ENCODE peak calls at places on chromosomes 5 and 9, in five cellular contexts. B is sigmoid colon, C is endothelial cell of umbilical vein, R is SK-N-SH, Y is stomach. X is an unnamed sample.

GRCh38 chr5:77774981-77775772 is 962 bp downstream of the TBCA start:
- DNase-seq in B (no peak), C (no peak), R (no peak), Y (no peak), X (no peak)

GRCh38 chr5:59430066-59430702 is 463.3 kb downstream of the PDE4D start:
- DNase-seq in B (no peak), C (no peak), R (no peak), Y (no peak), X (no peak)

GRCh38 chr9:15287309-15287708 is 19.7 kb downstream of the TTC39B start:
- DNase-seq in B (no peak), C (no peak), R (no peak), Y (no peak), X (no peak)

GRCh38 chr9:3980771-3981170 is 319.1 kb downstream of the GLIS3 start:
- DNase-seq in B (no peak), C (no peak), R (no peak), Y (no peak), X (no peak)

GRCh38 chr5:53418844-53419243 is 61.6 kb upstream of the FST start:
- DNase-seq in B (no peak), C (peak; percentile 88), R (no peak), Y (no peak), X (no peak)

GRCh38 chr5:169668732-169669131 is 31.7 kb downstream of the DOCK2 start:
- DNase-seq in B (no peak), C (no peak), R (peak; percentile 75), Y (no peak), X (no peak)

GRCh38 chr5:30605693-30606268 is 587.7 kb upstream of the CDH6 start:
- DNase-seq in B (no peak), C (no peak), R (no peak), Y (no peak), X (no peak)

GRCh38 chr9:111020594-111020993 is 17.7 kb downstream of the LPAR1 start:
- DNase-seq in B (no peak), C (no peak), R (no peak), Y (peak; percentile 27), X (no peak)

GRCh38 chr9:127987103-127987614 is 6.4 kb upstream of the EEIG1 start:
- DNase-seq in B (no peak), C (no peak), R (no peak), Y (peak; percentile 92), X (no peak)

GRCh38 chr5:67984546-67984945 is 231.0 kb upstream of the PIK3R1 start:
- DNase-seq in B (no peak), C (no peak), R (no peak), Y (no peak), X (no peak)

DNA sequence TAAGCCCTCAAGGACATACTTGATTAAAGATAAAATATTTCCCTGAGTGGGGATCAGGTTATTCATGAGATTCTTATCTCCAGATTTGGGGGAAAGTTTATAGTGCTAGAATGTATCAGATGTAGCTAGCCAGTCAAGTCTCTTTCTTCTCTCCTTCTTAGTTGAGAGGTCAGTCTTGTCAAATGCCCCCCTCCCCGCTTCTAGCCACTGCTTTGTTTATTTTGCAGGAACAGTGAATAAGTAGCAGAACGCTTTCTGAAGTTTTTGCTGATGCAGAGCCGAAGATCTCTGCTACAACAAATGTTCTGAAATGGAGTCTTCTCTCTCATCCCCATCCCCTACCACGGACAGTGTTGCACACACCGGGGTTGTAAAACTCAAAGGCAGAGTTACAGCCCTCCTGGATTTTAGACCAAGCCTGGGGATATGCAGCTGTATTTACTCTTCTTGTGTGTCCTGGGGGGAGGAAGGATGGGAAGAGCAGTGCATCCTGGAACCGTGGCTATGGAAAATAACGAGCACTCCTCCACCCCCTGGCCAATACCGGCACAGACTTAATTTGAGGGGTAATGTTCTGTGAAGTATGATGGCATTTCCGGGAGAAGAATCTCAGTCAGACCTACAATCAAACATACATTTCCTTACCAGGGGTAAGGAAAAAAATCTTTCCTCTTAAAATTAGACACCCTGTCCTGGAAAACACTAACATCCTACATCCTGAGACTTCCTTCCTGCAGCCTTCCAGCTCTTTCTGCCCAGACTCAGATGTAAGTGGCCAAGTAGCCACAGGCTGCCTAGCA is 10.7 kb upstream of the ERMP1 start:
- DNase-seq in B (no peak), C (peak; percentile 61), R (peak; percentile 26), Y (no peak), X (no peak)
- TF ChIP-seq POLR2AphosphoS5 in B (no peak), C (peak; percentile 47), R (no peak), Y (no peak), X (no peak)

DNA sequence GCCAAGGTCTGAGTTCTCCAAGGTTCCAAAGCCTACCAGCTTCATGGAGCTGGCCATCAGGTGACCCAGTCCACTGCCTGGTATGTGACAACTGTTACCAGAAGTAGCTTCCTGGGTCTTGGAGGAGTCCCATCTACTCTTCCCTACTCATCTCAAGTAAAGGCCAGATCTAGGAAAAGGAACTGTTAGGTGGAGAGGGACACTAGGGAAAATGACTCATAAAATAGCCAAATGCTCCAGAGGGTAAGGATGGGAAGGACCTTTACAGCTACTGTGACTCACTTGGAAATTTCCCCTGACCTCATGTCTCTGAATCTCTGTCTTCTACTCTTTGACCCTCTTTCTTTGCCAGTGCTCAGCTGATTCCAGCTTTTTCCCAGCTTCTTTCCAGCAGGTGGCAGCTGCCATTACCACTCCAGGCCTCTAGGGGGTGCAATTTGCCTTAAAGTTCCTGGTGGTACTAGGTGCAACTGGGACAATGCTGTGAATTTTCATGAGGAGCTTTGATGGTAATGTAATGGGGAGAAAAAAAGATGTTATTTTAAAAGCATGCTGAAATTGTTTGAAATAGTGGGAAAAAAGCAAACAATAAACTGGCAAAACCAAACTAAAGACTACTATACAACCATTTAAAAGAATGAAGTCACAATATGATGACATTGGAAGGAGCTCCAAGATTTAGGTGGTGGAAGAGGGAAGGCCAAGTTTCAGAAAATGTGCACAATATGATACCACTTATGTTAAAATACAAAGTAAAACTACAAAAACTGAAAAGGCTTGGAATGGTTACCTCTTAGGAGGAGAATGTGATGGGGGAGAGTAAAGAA is 27.1 kb upstream of the MYORG start:
- DNase-seq in B (peak; percentile 84), C (peak; percentile 66), R (peak; percentile 78), Y (peak; percentile 77), X (peak; percentile 83)
- TF ChIP-seq POLR2AphosphoS5 in B (no peak), C (no peak), R (no peak), Y (no peak), X (no peak)

DNA sequence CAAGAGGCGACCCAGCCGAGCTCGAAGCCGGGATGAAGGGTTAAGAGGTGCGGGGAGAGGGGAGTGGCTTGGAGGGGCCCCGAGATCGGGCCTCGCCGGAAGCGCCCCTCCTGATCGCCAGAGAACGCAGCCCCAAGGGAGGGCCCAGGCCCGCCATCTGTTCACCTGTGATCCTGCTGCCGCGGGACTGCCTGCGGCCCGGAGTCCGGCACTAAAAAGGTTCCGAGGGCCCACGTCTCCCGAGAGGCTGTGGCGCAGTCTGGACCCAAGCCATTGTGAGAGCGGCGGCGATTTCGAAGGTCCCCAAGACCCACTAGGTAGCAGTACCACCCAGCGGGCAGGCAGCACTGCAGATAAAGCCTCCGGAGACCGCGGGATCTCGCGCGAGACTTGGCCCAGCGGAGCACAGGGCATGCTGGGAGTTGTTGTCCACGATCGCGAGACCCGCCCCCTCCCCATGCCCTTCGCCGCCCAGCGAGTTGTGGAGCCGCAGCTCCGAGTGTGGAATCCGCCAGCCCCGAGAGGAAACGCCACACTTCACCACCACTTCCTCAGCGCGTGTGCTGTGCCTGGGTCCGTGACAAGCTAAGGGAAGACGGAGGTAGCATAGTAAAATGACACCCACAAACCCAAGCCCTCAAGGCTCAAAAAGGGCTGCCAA is at the start of gene KIAA1191:
- DNase-seq in B (peak; percentile 96), C (peak; percentile 94), R (peak; percentile 92), Y (peak; percentile 94), X (peak; percentile 99)
- TF ChIP-seq POLR2AphosphoS5 in B (peak; percentile 89), C (peak; percentile 85), R (peak; percentile 98), Y (peak; percentile 72), X (peak; percentile 97)

DNA sequence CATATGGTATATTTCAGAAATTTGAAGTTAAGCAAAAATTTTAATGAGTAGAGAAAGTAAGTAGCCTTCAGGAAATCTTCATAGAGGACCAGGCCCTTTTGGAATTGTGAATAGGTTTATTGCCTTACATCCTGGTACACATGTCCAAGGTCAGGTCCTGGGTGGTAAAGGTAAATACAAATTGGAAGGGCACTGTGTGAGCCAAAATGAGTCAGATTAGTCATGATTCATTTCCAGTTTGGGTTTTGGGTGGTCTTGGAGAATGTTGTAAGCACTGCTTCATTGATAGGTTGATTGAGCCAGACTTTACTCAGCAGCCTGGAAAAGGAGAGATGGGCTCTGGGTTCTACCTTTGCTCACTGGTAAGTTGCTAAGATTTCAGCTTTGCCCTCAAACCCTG is 82.5 kb upstream of the ZNF169 start:
- DNase-seq in B (no peak), C (peak; percentile 33), R (no peak), Y (no peak), X (no peak)
- TF ChIP-seq POLR2AphosphoS5 in B (no peak), C (no peak), R (no peak), Y (no peak), X (no peak)

DNA sequence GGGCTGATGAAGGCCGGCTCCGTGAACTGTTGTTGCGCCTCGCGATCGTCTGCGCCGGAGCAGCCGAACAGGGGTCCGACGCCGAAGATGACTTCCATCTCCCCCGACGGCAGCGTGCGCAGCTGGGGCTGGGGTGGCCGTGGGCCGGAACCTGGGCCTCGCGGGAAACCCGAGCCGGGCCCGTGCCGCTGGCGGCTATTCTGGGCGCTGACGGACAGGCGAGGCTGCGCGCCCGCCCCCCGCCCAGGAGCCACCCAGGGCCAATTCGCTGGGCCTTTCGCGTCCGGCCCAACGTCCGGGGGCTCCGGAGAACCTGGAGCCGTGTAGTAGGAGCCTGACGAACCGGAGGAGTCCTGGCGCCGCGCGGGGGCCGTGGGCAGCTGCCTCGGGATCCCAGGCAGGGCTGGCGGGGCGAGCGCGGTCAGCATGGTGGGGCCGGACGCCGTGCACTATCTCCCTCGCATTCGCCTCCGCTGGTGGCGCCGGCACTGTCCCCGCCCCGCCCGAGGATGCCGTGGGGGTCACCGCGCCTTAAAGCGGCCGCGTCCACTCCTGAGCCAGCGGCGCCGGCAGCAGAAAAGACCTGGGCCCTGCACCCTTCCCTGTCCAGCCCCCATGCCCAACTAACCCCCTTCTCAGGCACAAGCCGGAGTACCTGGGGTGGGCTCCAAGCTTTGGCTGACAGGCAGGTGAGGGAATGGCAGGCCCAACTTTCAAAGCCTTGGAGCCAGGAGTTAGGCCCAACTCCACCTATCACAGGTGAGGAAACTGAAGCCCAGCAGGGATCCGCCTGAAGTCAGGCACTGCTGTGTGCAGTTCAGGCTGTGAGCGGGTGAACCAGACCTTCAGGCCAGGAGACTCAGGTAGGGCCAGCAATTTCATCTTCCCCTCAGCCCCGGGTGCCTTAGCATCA is at the start of gene PROB1:
- DNase-seq in B (no peak), C (no peak), R (no peak), Y (no peak), X (peak; percentile 82)
- TF ChIP-seq POLR2AphosphoS5 in B (no peak), C (no peak), R (no peak), Y (no peak), X (peak; percentile 63)

DNA sequence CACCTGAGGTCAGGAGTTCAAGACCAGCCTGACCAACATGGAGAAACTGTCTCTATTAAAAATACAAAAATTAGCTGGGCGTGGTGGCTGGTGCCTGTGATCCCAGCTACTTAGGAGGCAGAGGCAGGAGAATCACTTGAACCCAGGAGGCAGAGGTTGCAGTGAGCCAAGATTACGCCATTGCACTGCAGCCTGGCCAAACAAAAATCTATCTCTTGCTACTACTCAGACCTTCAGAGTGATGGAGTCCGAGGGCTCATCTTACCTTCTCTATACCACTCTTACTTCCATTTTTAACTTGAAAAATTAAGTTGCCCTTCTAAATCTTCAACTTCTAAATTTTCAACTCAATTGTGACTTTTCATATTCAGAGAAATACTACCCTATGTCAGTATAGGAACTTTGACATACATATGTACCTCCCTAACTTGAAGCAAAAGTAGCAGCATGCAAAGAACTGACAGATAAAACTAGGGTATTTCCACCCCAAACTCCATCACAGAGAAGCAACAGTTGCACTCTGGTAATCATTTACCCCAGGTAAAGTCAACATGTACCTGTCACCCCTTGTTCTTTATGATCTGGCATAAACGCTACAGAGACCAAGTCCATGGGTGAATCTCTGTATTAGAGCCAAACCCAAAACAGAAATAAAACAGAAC is 11.4 kb downstream of the ZFAND5 start:
- DNase-seq in B (no peak), C (no peak), R (no peak), Y (no peak), X (no peak)
- TF ChIP-seq POLR2AphosphoS5 in B (peak; percentile 74), C (no peak), R (no peak), Y (peak; percentile 57), X (no peak)

GRCh38 chr5:161064800-161065199 is 212.8 kb upstream of the ATP10B start:
- DNase-seq in B (no peak), C (no peak), R (no peak), Y (no peak), X (no peak)
- TF ChIP-seq POLR2AphosphoS5 in B (no peak), C (no peak), R (no peak), Y (no peak), X (no peak)

X was measured in spleen.